ENCODE peak calls at places on chromosomes 7 and 10, in five cellular contexts. Y is GM18507; R is breast epithelium; P is stimulated activated CD8-positive, alpha-beta memory T cell treated with anti-CD3 and anti-CD28 coated beads, Interleukin-15, amount 100 ng/mL, for 24 hours; Z is activated T-helper 1 cell treated with Interleukin-2 at 50 U/mL for 16 hours. F is an unnamed sample.

GRCh38 chr7:116628971-116629586 is 42.9 kb upstream of the MET start:
- DNase-seq in Y (no peak), R (no peak), P (no peak), Z (no peak), F (no peak)

GRCh38 chr10:69323622-69324021 is 45.3 kb downstream of the HK1 start:
- DNase-seq in Y (no peak), R (no peak), P (no peak), Z (no peak), F (no peak)

GRCh38 chr10:43305881-43306280 is 39.0 kb upstream of the RASGEF1A start:
- DNase-seq in Y (no peak), R (no peak), P (no peak), Z (no peak), F (no peak)

GRCh38 chr7:1694981-1695511 is 25.0 kb downstream of the ELFN1 start:
- DNase-seq in Y (no peak), R (peak; percentile 38), P (no peak), Z (no peak), F (no peak)

GRCh38 chr10:102837230-102837721 is at the start of gene CYP17A1:
- DNase-seq in Y (no peak), R (no peak), P (no peak), Z (no peak), F (no peak)

GRCh38 chr7:2631924-2632716 is at the start of gene TTYH3:
- DNase-seq in Y (no peak), R (no peak), P (no peak), Z (no peak), F (no peak)

GRCh38 chr7:10998984-10999757 is 25.5 kb downstream of the PHF14 start:
- DNase-seq in Y (no peak), R (no peak), P (no peak), Z (no peak), F (no peak)

GRCh38 chr10:110403593-110403992 is 94.1 kb upstream of the DUSP5 start:
- DNase-seq in Y (no peak), R (no peak), P (no peak), Z (no peak), F (no peak)

GRCh38 chr7:105673367-105674188 is 92.3 kb upstream of the EFCAB10 start:
- DNase-seq in Y (no peak), R (no peak), P (no peak), Z (no peak), F (no peak)

GRCh38 chr10:124537891-124538290 is 76.3 kb downstream of the LHPP start:
- DNase-seq in Y (no peak), R (no peak), P (no peak), Z (no peak), F (no peak)

GRCh38 chr10:103765168-103765567 is 90.2 kb downstream of the SH3PXD2A start:
- DNase-seq in Y (no peak), R (no peak), P (no peak), Z (no peak), F (no peak)

GRCh38 chr10:47311193-47311899 is 10.9 kb upstream of the GDF2 start:
- DNase-seq in Y (no peak), R (no peak), P (no peak), Z (peak; percentile 39), F (no peak)

GRCh38 chr7:19106308-19107141 is 10.9 kb downstream of the TWIST1 start:
- DNase-seq in Y (no peak), R (no peak), P (no peak), Z (no peak), F (no peak)

GRCh38 chr7:116980354-116980753 is 27.1 kb downstream of the ST7 start:
- DNase-seq in Y (no peak), R (no peak), P (no peak), Z (no peak), F (no peak)

GRCh38 chr10:78017856-78018255 is 11.5 kb downstream of the POLR3A start:
- DNase-seq in Y (no peak), R (no peak), P (no peak), Z (no peak), F (no peak)

GRCh38 chr7:26376208-26376917 is 84.7 kb downstream of the SNX10 start:
- DNase-seq in Y (no peak), R (peak; percentile 60), P (peak; percentile 16), Z (no peak), F (no peak)